ENCODE peak calls at places on chromosome 14, in nine cellular contexts. I is mammary epithelial cell, N is lung, R is upper lobe of right lung, W is PC-3, D is psoas muscle, B is adipocyte, C is cardiac muscle cell, P is lower lobe of right lung. Z is an unnamed sample.

GRCh38 chr14:106493962-106494823 is 967.8 kb downstream of the TMEM121 start:
- DNase-seq in I (no peak), N (no peak), R (no peak), W (no peak), D (no peak), B (no peak), C (no peak), P (no peak), Z (no peak)

GRCh38 chr14:55051165-55051425 is 352 bp upstream of the MAPK1IP1L start:
- DNase-seq in I (no peak), N (no peak), R (no peak), W (no peak), D (no peak), B (no peak), C (no peak), P (no peak), Z (no peak)

GRCh38 chr14:22657861-22658260 is 13.7 kb upstream of the OR6J1 start:
- DNase-seq in I (peak; percentile 45), N (no peak), R (no peak), W (peak; percentile 52), D (no peak), B (peak; percentile 62), C (no peak), P (no peak), Z (peak; percentile 38)

GRCh38 chr14:92093320-92093719 is 13.1 kb downstream of the ATXN3 start:
- DNase-seq in I (no peak), N (no peak), R (no peak), W (no peak), D (no peak), B (no peak), C (no peak), P (no peak), Z (no peak)

GRCh38 chr14:23365353-23366162 is 586 bp upstream of the EFS start:
- DNase-seq in I (no peak), N (no peak), R (no peak), W (peak; percentile 25), D (no peak), B (peak; percentile 62), C (no peak), P (no peak), Z (no peak)

GRCh38 chr14:88488081-88488480 is 66.7 kb downstream of the PTPN21 start:
- DNase-seq in I (peak; percentile 66), N (no peak), R (no peak), W (no peak), D (no peak), B (no peak), C (no peak), P (no peak), Z (no peak)

GRCh38 chr14:64112859-64113258 is 181.3 kb downstream of the ESR2 start:
- DNase-seq in I (no peak), N (no peak), R (no peak), W (peak; percentile 20), D (peak; percentile 57), B (no peak), C (no peak), P (no peak), Z (no peak)

GRCh38 chr14:76827696-76828301 is 1.6 kb downstream of the LRRC74A start:
- DNase-seq in I (no peak), N (no peak), R (no peak), W (no peak), D (peak; percentile 62), B (no peak), C (no peak), P (no peak), Z (no peak)

GRCh38 chr14:95061317-95062093 is 95.8 kb downstream of the DICER1 start:
- DNase-seq in I (no peak), N (no peak), R (peak; percentile 51), W (no peak), D (no peak), B (no peak), C (no peak), P (no peak), Z (no peak)

GRCh38 chr14:62807636-62808035 is 237.6 kb downstream of the KCNH5 start:
- DNase-seq in I (no peak), N (no peak), R (no peak), W (no peak), D (no peak), B (no peak), C (no peak), P (no peak), Z (no peak)

GRCh38 chr14:62889354-62889753 is 155.9 kb downstream of the KCNH5 start:
- DNase-seq in I (no peak), N (no peak), R (no peak), W (no peak), D (no peak), B (no peak), C (no peak), P (no peak), Z (no peak)

GRCh38 chr14:50774542-50775267 is 56.3 kb downstream of the NIN start:
- DNase-seq in I (no peak), N (no peak), R (no peak), W (no peak), D (no peak), B (no peak), C (no peak), P (no peak), Z (no peak)

DNA sequence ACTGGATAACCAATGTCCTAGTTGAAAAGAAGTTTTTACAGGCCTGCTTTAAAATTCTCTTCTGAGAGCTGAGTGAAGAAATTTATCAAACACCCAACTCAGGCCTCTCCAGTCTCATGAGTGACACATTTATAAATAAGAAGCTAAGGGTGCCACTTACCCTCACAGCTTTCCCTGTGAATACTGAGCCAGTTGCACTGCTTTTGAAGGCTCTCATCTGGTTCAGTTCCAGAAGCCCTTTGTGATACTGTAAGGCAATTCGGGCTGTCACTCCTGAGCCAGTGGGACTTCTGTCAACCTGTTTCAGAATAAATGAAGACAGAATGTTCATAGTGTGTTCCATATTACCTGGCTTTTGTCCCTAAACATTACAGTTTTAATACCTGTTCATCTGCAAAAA is 8.5 kb downstream of the L3HYPDH start:
- DNase-seq in I (no peak), N (no peak), R (no peak), W (no peak), D (no peak), B (no peak), C (peak; percentile 14), P (no peak), Z (no peak)
- H3K36me3 ChIP-seq in I (peaks cover 39% of the 10 kb centered on the region), N (peaks cover 27% of the 10 kb centered on the region), R (peaks cover 43% of the 10 kb centered on the region), W (peaks cover 77% of the 10 kb centered on the region), D (peaks cover 85% of the 10 kb centered on the region), B (peaks cover 73% of the 10 kb centered on the region), C (peaks cover 15% of the 10 kb centered on the region), P (peaks cover 61% of the 10 kb centered on the region), Z (peaks cover 44% of the 10 kb centered on the region)

GRCh38 chr14:99402283-99402648 is 78.4 kb downstream of the SETD3 start:
- DNase-seq in I (no peak), N (no peak), R (no peak), W (no peak), D (no peak), B (no peak), C (no peak), P (no peak), Z (no peak)

GRCh38 chr14:99397698-99398097 is 83.0 kb downstream of the SETD3 start:
- DNase-seq in I (no peak), N (no peak), R (no peak), W (no peak), D (no peak), B (no peak), C (no peak), P (no peak), Z (no peak)

GRCh38 chr14:99401624-99402282 is 78.9 kb downstream of the SETD3 start:
- DNase-seq in I (no peak), N (no peak), R (no peak), W (no peak), D (no peak), B (no peak), C (no peak), P (no peak), Z (no peak)

GRCh38 chr14:99395904-99396530 is 84.6 kb downstream of the SETD3 start:
- DNase-seq in I (peak; percentile 43), N (no peak), R (no peak), W (peak; percentile 83), D (no peak), B (no peak), C (no peak), P (no peak), Z (peak; percentile 65)

GRCh38 chr14:99401196-99401595 is 79.5 kb downstream of the SETD3 start:
- DNase-seq in I (no peak), N (no peak), R (no peak), W (no peak), D (no peak), B (no peak), C (no peak), P (no peak), Z (no peak)
- H3K36me3 ChIP-seq in I (peaks cover 5% of the 10 kb centered on the region), N (peaks cover 18% of the 10 kb centered on the region), R (peaks cover 86% of the 10 kb centered on the region), W (peaks cover 5% of the 10 kb centered on the region), D (peaks cover 84% of the 10 kb centered on the region), B (peaks cover 67% of the 10 kb centered on the region), C (peaks cover 23% of the 10 kb centered on the region), P (peaks cover 80% of the 10 kb centered on the region), Z (peaks cover 11% of the 10 kb centered on the region)

DNA sequence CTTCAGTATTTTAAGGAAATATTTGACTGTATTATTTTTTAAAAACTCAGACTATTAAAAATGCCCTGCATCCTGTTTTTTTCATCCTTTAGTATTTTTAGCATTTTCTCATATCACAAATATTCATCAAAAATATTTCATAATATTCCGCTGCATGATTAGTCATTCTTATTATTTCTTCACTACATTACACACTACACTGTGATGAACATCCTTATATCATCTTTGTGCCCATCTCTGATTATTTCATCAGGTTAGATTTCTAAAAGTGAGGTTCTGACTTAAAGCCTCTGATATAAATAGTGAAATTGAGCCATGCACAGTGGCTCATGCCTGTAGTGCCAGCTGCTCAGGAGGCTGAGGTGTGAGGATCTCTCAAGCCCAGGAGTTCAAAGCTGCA is 8.1 kb downstream of the COCH start:
- DNase-seq in I (no peak), N (no peak), R (no peak), W (no peak), D (no peak), B (no peak), C (no peak), P (no peak), Z (no peak)
- H3K36me3 ChIP-seq in I (no peaks in the 10 kb centered on the region), N (no peaks in the 10 kb centered on the region), R (no peaks in the 10 kb centered on the region), W (no peaks in the 10 kb centered on the region), D (no peaks in the 10 kb centered on the region), B (no peaks in the 10 kb centered on the region), C (no peaks in the 10 kb centered on the region), P (no peaks in the 10 kb centered on the region), Z (no peaks in the 10 kb centered on the region)

GRCh38 chr14:68918612-68919011 is 60.5 kb downstream of the ACTN1 start:
- DNase-seq in I (no peak), N (no peak), R (no peak), W (no peak), D (no peak), B (no peak), C (no peak), P (no peak), Z (no peak)
- H3K36me3 ChIP-seq in I (peaks cover 47% of the 10 kb centered on the region), N (peaks cover 8% of the 10 kb centered on the region), R (peaks cover 32% of the 10 kb centered on the region), W (peaks cover 70% of the 10 kb centered on the region), D (peaks cover 12% of the 10 kb centered on the region), B (peaks cover 91% of the 10 kb centered on the region), C (peaks cover 6% of the 10 kb centered on the region), P (peaks cover 44% of the 10 kb centered on the region), Z (peaks cover 91% of the 10 kb centered on the region)